ENCODE peak calls at places on chromosomes 7 and 10, in nine cellular contexts. Q is heart left ventricle, W is bronchial epithelial cell, V is IMR-90, U is lower leg skin, C is BJ, A is gastrocnemius medialis, R is fibroblast of mammary gland, K is LNCaP clone FGC. L is an unnamed sample.

GRCh38 chr10:72075184-72076115 is 12.9 kb downstream of the SPOCK2 start:
- DNase-seq in K (no peak), V (no peak), U (no peak), W (no peak), A (no peak), R (no peak), C (no peak), Q (no peak), L (no peak)

GRCh38 chr10:601356-601963 is 88.0 kb downstream of the DIP2C start:
- DNase-seq in K (no peak), W (no peak), C (no peak), U (no peak), V (no peak), R (no peak), A (no peak), Q (no peak), L (no peak)

GRCh38 chr7:75951506-75951905 is 36.6 kb downstream of the POR start:
- DNase-seq in K (no peak), V (peak; percentile 68), A (peak; percentile 81), W (peak; percentile 88), R (peak; percentile 89), U (peak; percentile 51), Q (peak; percentile 82), C (no peak), L (no peak)

GRCh38 chr7:41448104-41448503 is 254.8 kb downstream of the INHBA start:
- DNase-seq in Q (no peak), C (no peak), K (peak; percentile 31), R (peak; percentile 68), U (no peak), V (peak; percentile 32), W (no peak), A (no peak), L (no peak)

GRCh38 chr10:1057106-1057657 is 997 bp downstream of the WDR37 start:
- DNase-seq in C (no peak), R (no peak), V (no peak), A (no peak), K (no peak), Q (no peak), W (peak; percentile 36), U (no peak), L (no peak)

GRCh38 chr7:97418312-97418711 is 300.8 kb downstream of the SDHAF3 start:
- DNase-seq in C (no peak), V (no peak), K (no peak), R (no peak), W (no peak), A (no peak), U (no peak), Q (no peak), L (no peak)

GRCh38 chr7:7201583-7202374 is 19.4 kb downstream of the C1GALT1 start:
- DNase-seq in Q (no peak), A (no peak), U (no peak), K (no peak), W (peak; percentile 36), V (no peak), C (no peak), R (no peak), L (no peak)

GRCh38 chr10:13636776-13637175 is 50.0 kb downstream of the PRPF18 start:
- DNase-seq in Q (no peak), W (no peak), R (peak; percentile 21), U (no peak), C (no peak), A (no peak), K (no peak), V (peak; percentile 55), L (no peak)

GRCh38 chr7:154879629-154880028 is 123.3 kb downstream of the PAXIP1 start:
- DNase-seq in V (no peak), C (no peak), Q (no peak), R (no peak), W (no peak), U (no peak), K (no peak), A (no peak), L (no peak)

GRCh38 chr7:116496653-116497052 is 2.9 kb upstream of the CAV2 start:
- DNase-seq in V (no peak), W (no peak), R (no peak), K (no peak), Q (no peak), C (no peak), U (no peak), A (no peak), L (no peak)

GRCh38 chr7:35513828-35514227 is 181.1 kb downstream of the HERPUD2 start:
- DNase-seq in Q (no peak), U (no peak), A (no peak), R (peak; percentile 30), K (no peak), W (peak; percentile 4), C (no peak), V (no peak), L (no peak)

DNA sequence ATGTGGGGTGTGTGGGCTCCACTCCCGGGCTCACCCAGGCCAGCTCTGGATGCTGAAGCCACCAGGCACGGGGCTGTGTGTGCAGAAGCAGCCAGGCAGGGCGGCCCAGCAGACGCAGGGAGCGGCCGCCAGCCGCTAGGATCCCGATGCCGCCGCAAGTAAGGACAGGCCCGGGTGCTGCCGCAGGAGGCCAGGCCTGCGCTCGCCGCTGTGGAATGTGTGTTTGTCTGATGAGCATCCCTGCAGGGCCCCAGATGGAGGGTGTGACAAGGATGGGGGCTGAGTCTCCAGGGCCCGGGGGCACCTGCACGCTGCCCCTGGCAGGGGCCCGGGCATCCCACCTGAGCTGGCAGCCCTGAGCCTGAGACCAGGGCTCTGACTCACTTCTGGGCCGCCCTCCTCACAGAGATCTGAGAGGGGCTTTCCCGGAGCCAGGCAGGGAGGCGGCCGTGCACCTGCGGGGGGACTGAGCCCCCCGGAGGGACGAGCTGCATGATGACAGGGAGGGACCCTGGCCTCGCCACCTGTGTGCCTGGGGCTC is 101.5 kb downstream of the FOXL3 start:
- DNase-seq in C (no peak), V (no peak), K (no peak), A (peak; percentile 5), U (no peak), Q (peak; percentile 17), W (peak; percentile 68), R (no peak), L (no peak)
- TF ChIP-seq CTCF in C (no peak), V (no peak), K (no peak), A (no peak), U (no peak), Q (no peak), W (no peak), R (no peak), L (no peak)

GRCh38 chr10:5560142-5560843 is 35.5 kb downstream of the CALML3 start:
- DNase-seq in V (no peak), A (no peak), K (no peak), C (no peak), R (no peak), Q (no peak), W (no peak), U (no peak), L (no peak)

GRCh38 chr10:5560844-5561703 is 36.3 kb downstream of the CALML3 start:
- DNase-seq in A (no peak), V (no peak), K (no peak), U (no peak), R (no peak), Q (no peak), W (no peak), C (no peak), L (no peak)

GRCh38 chr10:5557799-5558771 is 33.3 kb downstream of the CALML3 start:
- DNase-seq in A (no peak), V (no peak), U (no peak), W (no peak), Q (no peak), C (no peak), K (no peak), R (no peak), L (no peak)

GRCh38 chr10:5561704-5562645 is 37.2 kb downstream of the CALML3 start:
- DNase-seq in W (no peak), C (no peak), R (no peak), Q (no peak), V (no peak), A (no peak), U (no peak), K (no peak), L (no peak)

DNA sequence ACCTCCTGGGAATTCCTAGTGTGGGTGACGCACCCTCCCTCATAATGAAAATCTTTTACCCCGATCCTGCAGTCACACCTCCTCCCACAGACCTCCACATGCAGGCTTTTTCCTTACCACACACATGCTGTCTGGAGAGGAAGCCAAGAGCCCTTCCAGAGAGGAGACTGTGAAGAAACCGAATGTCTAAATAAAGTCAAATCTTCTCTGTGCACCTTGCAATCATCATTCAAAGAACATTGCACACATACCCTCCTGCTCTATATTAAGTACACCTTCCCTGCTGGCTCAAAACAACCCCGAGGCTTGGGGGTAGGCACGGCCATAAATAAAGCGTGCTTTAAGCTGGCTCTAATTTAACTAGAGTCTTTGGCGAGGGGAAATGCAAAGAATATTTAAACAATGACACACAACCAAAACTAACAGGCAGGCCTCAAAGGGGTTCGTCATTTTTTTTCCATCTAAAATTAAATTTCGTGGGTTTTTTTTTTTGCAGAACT is 34.9 kb downstream of the CALML3 start:
- DNase-seq in Q (no peak), A (no peak), U (no peak), K (no peak), R (peak; percentile 73), V (peak; percentile 78), W (no peak), C (peak; percentile 62), L (peak; percentile 63)
- H3K4me3 ChIP-seq in Q (no peak overlapping the region), A (no peak overlapping the region), U (no peak overlapping the region), K (no peak overlapping the region), R (no peak overlapping the region), V (no peak overlapping the region), W (no peak overlapping the region), C (no peak overlapping the region), L (no peak overlapping the region)

GRCh38 chr10:19683326-19683725 is 132.9 kb upstream of the PLXDC2 start:
- DNase-seq in R (no peak), V (peak; percentile 37), A (no peak), U (no peak), C (no peak), W (no peak), Q (no peak), K (no peak), L (no peak)
- TF ChIP-seq CTCF in R (no peak), V (no peak), A (no peak), U (no peak), C (no peak), W (no peak), Q (no peak), K (no peak), L (no peak)

GRCh38 chr10:113494736-113495135 is 58.1 kb upstream of the HABP2 start:
- DNase-seq in Q (no peak), A (no peak), R (no peak), W (no peak), V (no peak), C (no peak), U (no peak), K (no peak), L (no peak)

GRCh38 chr10:113497203-113497602 is 55.6 kb upstream of the HABP2 start:
- DNase-seq in U (peak; percentile 58), W (no peak), Q (no peak), C (no peak), R (no peak), K (no peak), V (no peak), A (no peak), L (no peak)

GRCh38 chr10:113493943-113494342 is 58.9 kb upstream of the HABP2 start:
- DNase-seq in U (no peak), W (peak; percentile 84), R (peak; percentile 8), K (no peak), Q (no peak), V (no peak), A (no peak), C (peak; percentile 95), L (no peak)

GRCh38 chr10:113496124-113496523 is 56.7 kb upstream of the HABP2 start:
- DNase-seq in V (no peak), R (no peak), U (peak; percentile 52), W (no peak), K (no peak), C (no peak), A (no peak), Q (no peak), L (no peak)

GRCh38 chr10:113499066-113499465 is 53.8 kb upstream of the HABP2 start:
- DNase-seq in V (no peak), C (no peak), R (no peak), W (peak; percentile 85), A (no peak), K (no peak), U (no peak), Q (no peak), L (no peak)
- H3K4me3 ChIP-seq in V (no peak overlapping the region), C (no peak overlapping the region), R (no peak overlapping the region), W (no peak overlapping the region), A (no peak overlapping the region), K (no peak overlapping the region), U (no peak overlapping the region), Q (no peak overlapping the region), L (no peak overlapping the region)

L was measured in HFF-Myc.